ENCODE peak calls at places on chromosomes 3 and 15, in five cellular contexts. B is NCI-H82; I is activated naive CD8-positive, alpha-beta T cell treated with anti-CD3 and anti-CD28 coated beads for 36 hours; M is naive thymus-derived CD4-positive, alpha-beta T cell; H is activated T-cell treated with anti-CD3 and anti-CD28 coated beads, Interleukin-2, amount 50 U/mL, for 72 hours. P is an unnamed sample.
A peak's percentile ranks its signal among the peaks of the same experiment; 100 is the strongest.

GRCh38 chr15:28889346-28889745 is 3.6 kb downstream of the APBA2 start:
- DNase-seq in B (peak; percentile 11), M (no peak), I (no peak), H (no peak), P (no peak)

GRCh38 chr3:143975549-143976152 is 4.0 kb downstream of the DIPK2A start:
- DNase-seq in H (no peak), M (peak; percentile 13), B (peak; percentile 73), I (no peak), P (no peak)

GRCh38 chr3:55771503-55771902 is 284.4 kb upstream of the WNT5A start:
- DNase-seq in H (no peak), M (no peak), B (no peak), I (no peak), P (no peak)

GRCh38 chr15:100650685-100651084 is 48.3 kb downstream of the ASB7 start:
- DNase-seq in I (no peak), H (no peak), B (no peak), M (no peak), P (no peak)

GRCh38 chr3:119911748-119912147 is 129.8 kb downstream of the NR1I2 start:
- DNase-seq in B (no peak), I (peak; percentile 11), H (peak; percentile 25), M (no peak), P (no peak)

GRCh38 chr3:171514466-171514865 is 54.3 kb upstream of the TNIK start:
- DNase-seq in I (no peak), B (no peak), M (no peak), H (no peak), P (no peak)

GRCh38 chr3:127132876-127133275 is 60.1 kb upstream of the PRR23E start:
- DNase-seq in I (no peak), M (no peak), B (no peak), H (no peak), P (no peak)

GRCh38 chr3:66196633-66197032 is 24.2 kb upstream of the SLC25A26 start:
- DNase-seq in H (no peak), I (no peak), M (no peak), B (peak; percentile 2), P (no peak)

GRCh38 chr15:69380100-69380725 is 33.9 kb upstream of the KIF23 start:
- DNase-seq in I (no peak), B (peak; percentile 32), M (no peak), H (no peak), P (no peak)

GRCh38 chr15:78077053-78077859 is at the start of gene TBC1D2B:
- DNase-seq in H (peak; percentile 77), M (peak; percentile 64), B (peak; percentile 76), I (peak; percentile 77), P (peak; percentile 65)